ENCODE peak calls at places on chromosome X, in seven cellular contexts. One of them, this sample, is unnamed.

GRCh38 chrX:103234869-103235268 is 20.0 kb downstream of the BEX4 start:
- DNase-seq in NCI-H1092 treated with DMSO at 0.1 percent for 48 hours: no peak
- DNase-seq in fibroblast of lung: no peak
- DNase-seq in GOT3: no peak
- DNase-seq in ACHN: no peak
- DNase-seq in GM23248: no peak
- DNase-seq in activated CD4-positive, alpha-beta T cell treated with anti-CD3 and anti-CD28 coated beads, Interleukin-2, amount 50 U/mL, for 24 hours: no peak
- DNase-seq in this sample: no peak

GRCh38 chrX:25004485-25005032 is 11.2 kb downstream of the ARX start:
- DNase-seq in NCI-H1092 treated with DMSO at 0.1 percent for 48 hours: no peak
- DNase-seq in GOT3: no peak
- DNase-seq in fibroblast of lung: no peak
- DNase-seq in GM23248: no peak
- DNase-seq in ACHN: no peak
- DNase-seq in activated CD4-positive, alpha-beta T cell treated with anti-CD3 and anti-CD28 coated beads, Interleukin-2, amount 50 U/mL, for 24 hours: no peak
- DNase-seq in this sample: no peak

GRCh38 chrX:49951524-49952193 is 29.3 kb downstream of the CLCN5 start:
- DNase-seq in activated CD4-positive, alpha-beta T cell treated with anti-CD3 and anti-CD28 coated beads, Interleukin-2, amount 50 U/mL, for 24 hours: no peak
- DNase-seq in NCI-H1092 treated with DMSO at 0.1 percent for 48 hours: no peak
- DNase-seq in GM23248: no peak
- DNase-seq in ACHN: no peak
- DNase-seq in fibroblast of lung: peak
- DNase-seq in GOT3: no peak
- DNase-seq in this sample: no peak

GRCh38 chrX:39935414-39936064 is 162.2 kb downstream of the BCOR start:
- DNase-seq in fibroblast of lung: peak
- DNase-seq in ACHN: no peak
- DNase-seq in GM23248: no peak
- DNase-seq in GOT3: no peak
- DNase-seq in activated CD4-positive, alpha-beta T cell treated with anti-CD3 and anti-CD28 coated beads, Interleukin-2, amount 50 U/mL, for 24 hours: no peak
- DNase-seq in NCI-H1092 treated with DMSO at 0.1 percent for 48 hours: no peak
- DNase-seq in this sample: no peak

GRCh38 chrX:115357316-115357715 is 67.8 kb downstream of the LUZP4 start:
- DNase-seq in GM23248: peak
- DNase-seq in fibroblast of lung: peak
- DNase-seq in GOT3: no peak
- DNase-seq in ACHN: no peak
- DNase-seq in activated CD4-positive, alpha-beta T cell treated with anti-CD3 and anti-CD28 coated beads, Interleukin-2, amount 50 U/mL, for 24 hours: no peak
- DNase-seq in NCI-H1092 treated with DMSO at 0.1 percent for 48 hours: no peak
- DNase-seq in this sample: no peak

GRCh38 chrX:40864972-40865371 is 129.6 kb upstream of the MED14 start:
- DNase-seq in GOT3: no peak
- DNase-seq in activated CD4-positive, alpha-beta T cell treated with anti-CD3 and anti-CD28 coated beads, Interleukin-2, amount 50 U/mL, for 24 hours: no peak
- DNase-seq in NCI-H1092 treated with DMSO at 0.1 percent for 48 hours: no peak
- DNase-seq in ACHN: no peak
- DNase-seq in GM23248: peak
- DNase-seq in fibroblast of lung: peak
- DNase-seq in this sample: no peak

GRCh38 chrX:21946925-21947641 is 6.6 kb downstream of the SMS start:
- DNase-seq in activated CD4-positive, alpha-beta T cell treated with anti-CD3 and anti-CD28 coated beads, Interleukin-2, amount 50 U/mL, for 24 hours: no peak
- DNase-seq in GOT3: no peak
- DNase-seq in fibroblast of lung: peak
- DNase-seq in ACHN: no peak
- DNase-seq in NCI-H1092 treated with DMSO at 0.1 percent for 48 hours: no peak
- DNase-seq in GM23248: peak
- DNase-seq in this sample: no peak

GRCh38 chrX:136310411-136310810 is 9.6 kb downstream of the ADGRG4 start:
- DNase-seq in fibroblast of lung: peak
- DNase-seq in GOT3: no peak
- DNase-seq in GM23248: peak
- DNase-seq in NCI-H1092 treated with DMSO at 0.1 percent for 48 hours: no peak
- DNase-seq in ACHN: no peak
- DNase-seq in activated CD4-positive, alpha-beta T cell treated with anti-CD3 and anti-CD28 coated beads, Interleukin-2, amount 50 U/mL, for 24 hours: no peak
- DNase-seq in this sample: no peak

GRCh38 chrX:37405954-37406353 is 56.8 kb downstream of the PRRG1 start:
- DNase-seq in ACHN: no peak
- DNase-seq in GM23248: peak
- DNase-seq in NCI-H1092 treated with DMSO at 0.1 percent for 48 hours: no peak
- DNase-seq in fibroblast of lung: peak
- DNase-seq in activated CD4-positive, alpha-beta T cell treated with anti-CD3 and anti-CD28 coated beads, Interleukin-2, amount 50 U/mL, for 24 hours: no peak
- DNase-seq in GOT3: no peak
- DNase-seq in this sample: no peak

GRCh38 chrX:13533726-13534125 is 35.7 kb upstream of the EGFL6 start:
- DNase-seq in fibroblast of lung: peak
- DNase-seq in GM23248: peak
- DNase-seq in NCI-H1092 treated with DMSO at 0.1 percent for 48 hours: no peak
- DNase-seq in ACHN: peak
- DNase-seq in activated CD4-positive, alpha-beta T cell treated with anti-CD3 and anti-CD28 coated beads, Interleukin-2, amount 50 U/mL, for 24 hours: no peak
- DNase-seq in GOT3: no peak
- DNase-seq in this sample: no peak

GRCh38 chrX:16484338-16484737 is 165.6 kb upstream of the S100G start:
- DNase-seq in GOT3: peak
- DNase-seq in fibroblast of lung: peak
- DNase-seq in NCI-H1092 treated with DMSO at 0.1 percent for 48 hours: no peak
- DNase-seq in activated CD4-positive, alpha-beta T cell treated with anti-CD3 and anti-CD28 coated beads, Interleukin-2, amount 50 U/mL, for 24 hours: peak
- DNase-seq in GM23248: peak
- DNase-seq in ACHN: peak
- DNase-seq in this sample: no peak

GRCh38 chrX:151726751-151727150 is 7.8 kb upstream of the CNGA2 start:
- DNase-seq in fibroblast of lung: no peak
- DNase-seq in activated CD4-positive, alpha-beta T cell treated with anti-CD3 and anti-CD28 coated beads, Interleukin-2, amount 50 U/mL, for 24 hours: no peak
- DNase-seq in GM23248: no peak
- DNase-seq in ACHN: no peak
- DNase-seq in NCI-H1092 treated with DMSO at 0.1 percent for 48 hours: no peak
- DNase-seq in GOT3: no peak
- DNase-seq in this sample: no peak

GRCh38 chrX:57595381-57595811 is 3.6 kb downstream of the ZXDB start:
- DNase-seq in ACHN: peak
- DNase-seq in GM23248: peak
- DNase-seq in activated CD4-positive, alpha-beta T cell treated with anti-CD3 and anti-CD28 coated beads, Interleukin-2, amount 50 U/mL, for 24 hours: no peak
- DNase-seq in GOT3: no peak
- DNase-seq in fibroblast of lung: peak
- DNase-seq in NCI-H1092 treated with DMSO at 0.1 percent for 48 hours: no peak
- DNase-seq in this sample: no peak

GRCh38 chrX:83004012-83004411 is 504.1 kb upstream of the POU3F4 start:
- DNase-seq in activated CD4-positive, alpha-beta T cell treated with anti-CD3 and anti-CD28 coated beads, Interleukin-2, amount 50 U/mL, for 24 hours: no peak
- DNase-seq in GM23248: no peak
- DNase-seq in GOT3: no peak
- DNase-seq in NCI-H1092 treated with DMSO at 0.1 percent for 48 hours: no peak
- DNase-seq in fibroblast of lung: no peak
- DNase-seq in ACHN: no peak
- DNase-seq in this sample: no peak

GRCh38 chrX:13092455-13092941 is 48.1 kb upstream of the FAM9C start:
- DNase-seq in activated CD4-positive, alpha-beta T cell treated with anti-CD3 and anti-CD28 coated beads, Interleukin-2, amount 50 U/mL, for 24 hours: peak
- DNase-seq in NCI-H1092 treated with DMSO at 0.1 percent for 48 hours: no peak
- DNase-seq in ACHN: no peak
- DNase-seq in fibroblast of lung: no peak
- DNase-seq in GM23248: no peak
- DNase-seq in GOT3: no peak
- DNase-seq in this sample: no peak

GRCh38 chrX:120308959-120309872 is 2.0 kb downstream of the TMEM255A start:
- DNase-seq in fibroblast of lung: peak
- DNase-seq in GOT3: no peak
- DNase-seq in NCI-H1092 treated with DMSO at 0.1 percent for 48 hours: peak
- DNase-seq in ACHN: peak
- DNase-seq in activated CD4-positive, alpha-beta T cell treated with anti-CD3 and anti-CD28 coated beads, Interleukin-2, amount 50 U/mL, for 24 hours: peak
- DNase-seq in GM23248: peak
- DNase-seq in this sample: peak

GRCh38 chrX:24479924-24480722 is 15.0 kb downstream of the PDK3 start:
- DNase-seq in NCI-H1092 treated with DMSO at 0.1 percent for 48 hours: peak
- DNase-seq in fibroblast of lung: no peak
- DNase-seq in GM23248: no peak
- DNase-seq in GOT3: no peak
- DNase-seq in activated CD4-positive, alpha-beta T cell treated with anti-CD3 and anti-CD28 coated beads, Interleukin-2, amount 50 U/mL, for 24 hours: peak
- DNase-seq in ACHN: no peak
- DNase-seq in this sample: no peak

GRCh38 chrX:23228950-23229448 is 105.7 kb upstream of the PTCHD1 start:
- DNase-seq in fibroblast of lung: no peak
- DNase-seq in ACHN: peak
- DNase-seq in activated CD4-positive, alpha-beta T cell treated with anti-CD3 and anti-CD28 coated beads, Interleukin-2, amount 50 U/mL, for 24 hours: no peak
- DNase-seq in GOT3: no peak
- DNase-seq in NCI-H1092 treated with DMSO at 0.1 percent for 48 hours: no peak
- DNase-seq in GM23248: no peak
- DNase-seq in this sample: peak

This sample was measured in NCI-H460.